ENCODE peak calls at places on chromosomes 16 and 17, in five cellular contexts. L is dorsolateral prefrontal cortex, D is neural crest cell, K is endodermal cell, X is endothelial cell. Q is an unnamed sample.

GRCh38 chr17:76707985-76708807 is 2.6 kb downstream of the MXRA7 start:
- DNase-seq in K (peak), L (peak), D (peak), X (peak), Q (peak)

GRCh38 chr17:47685556-47686275 is 8.2 kb upstream of the TBKBP1 start:
- DNase-seq in X (no peak), L (no peak), K (no peak), D (no peak), Q (no peak)

GRCh38 chr17:1203111-1203966 is 23.6 kb upstream of the ABR start:
- DNase-seq in K (peak), X (peak), D (peak), L (peak), Q (peak)

GRCh38 chr16:81804134-81804610 is 25.1 kb downstream of the PLCG2 start:
- DNase-seq in X (no peak), K (no peak), D (no peak), L (no peak), Q (no peak)

GRCh38 chr16:68372806-68373205 is 62.0 kb downstream of the PRMT7 start:
- DNase-seq in D (no peak), K (no peak), X (no peak), L (no peak), Q (no peak)

GRCh38 chr16:71867934-71868333 is 16.0 kb downstream of the ZNF821 start:
- DNase-seq in L (no peak), D (no peak), X (no peak), K (peak), Q (no peak)

GRCh38 chr16:87806608-87807546 is 41.1 kb upstream of the KLHDC4 start:
- DNase-seq in X (no peak), L (peak), K (peak), D (no peak), Q (no peak)

GRCh38 chr16:13997933-13998332 is 73.2 kb upstream of the MRTFB start:
- DNase-seq in L (no peak), K (no peak), D (no peak), X (no peak), Q (no peak)

DNA sequence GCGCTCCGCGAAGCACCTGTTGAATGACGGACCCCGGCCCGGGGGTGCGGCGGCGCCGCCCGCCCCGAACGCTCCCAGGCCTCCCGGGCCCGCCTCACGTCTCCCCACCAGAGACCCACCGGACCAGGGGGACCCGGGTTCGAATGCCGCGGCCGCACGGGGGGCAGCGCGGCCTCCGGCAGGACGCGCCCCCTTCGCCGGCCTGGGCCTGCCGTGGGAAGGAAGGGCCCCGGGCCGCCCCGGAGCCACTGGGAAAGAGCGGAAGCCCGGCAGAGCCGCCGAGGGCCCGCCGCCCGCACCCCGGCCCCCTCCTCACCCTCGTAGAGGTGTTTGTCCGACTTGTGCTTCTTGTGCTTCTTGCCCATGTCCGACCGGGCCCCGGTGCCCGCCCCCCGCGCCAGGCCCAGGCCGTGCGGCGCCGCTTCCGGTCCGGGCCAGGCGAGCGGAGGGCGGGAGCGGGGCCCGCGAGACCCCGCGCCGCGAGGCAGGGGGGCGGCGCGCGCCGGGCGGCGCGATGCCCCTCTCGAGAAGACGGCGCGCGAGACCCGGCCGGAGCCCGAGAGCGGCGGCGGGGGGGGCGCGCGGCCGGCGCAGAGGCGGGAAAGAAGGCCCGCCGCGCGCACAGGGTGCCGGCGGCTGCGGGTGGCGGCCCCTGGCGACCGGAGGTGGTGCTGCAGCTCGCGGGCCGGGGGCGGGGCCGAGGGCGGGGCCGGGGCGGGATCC is at the start of gene BRD7:
- DNase-seq in D (peak), K (peak), X (peak), L (peak), Q (peak)
- TF ChIP-seq CTCF in D (peak), K (peak), X (peak), L (peak), Q (no peak)

DNA sequence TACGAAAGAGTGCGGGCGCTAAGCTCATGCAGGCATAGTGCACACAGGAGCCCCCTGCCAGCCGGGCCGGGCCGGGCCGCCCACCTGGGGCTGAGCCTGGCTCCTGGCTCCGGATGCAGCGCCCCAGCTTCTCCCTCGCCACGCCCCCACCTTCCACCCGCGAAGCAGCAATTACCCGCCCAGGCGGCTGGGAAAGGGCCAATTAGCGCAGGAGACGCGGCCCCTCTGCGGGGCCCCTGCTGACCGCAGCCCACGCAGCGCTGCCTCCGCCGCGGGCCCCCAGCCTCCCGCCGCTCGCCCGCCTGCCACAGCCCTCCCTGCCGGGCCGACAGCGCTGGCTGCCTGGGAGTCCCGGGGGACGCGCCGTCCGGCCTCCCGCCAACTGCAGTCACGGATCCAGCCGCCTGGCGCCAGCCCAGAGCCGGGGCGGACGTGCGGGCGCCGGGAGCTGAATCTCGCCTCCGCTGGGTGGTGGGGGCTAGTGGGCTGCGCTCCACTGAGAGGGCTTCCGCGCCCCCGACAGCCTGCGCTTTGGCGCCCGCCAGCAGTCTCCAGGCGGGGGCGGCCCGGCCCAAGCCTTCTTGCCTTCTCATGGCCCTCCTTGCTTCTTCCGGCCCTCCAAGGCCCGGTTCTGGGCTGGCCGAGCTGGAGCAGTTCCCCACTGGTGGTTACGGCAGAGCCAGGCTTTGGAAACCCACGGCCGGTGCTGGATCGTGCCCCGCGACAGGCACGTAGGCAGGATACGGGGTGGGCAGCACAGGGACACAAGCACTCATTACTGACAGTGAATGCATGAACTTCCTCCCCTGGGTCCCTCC is 14.9 kb upstream of the CBFB start:
- DNase-seq in X (peak), D (peak), L (peak), K (peak), Q (peak)
- TF ChIP-seq CTCF in X (peak), D (peak), L (no peak), K (peak), Q (no peak)

GRCh38 chr17:9557356-9557755 is 18.3 kb downstream of the STX8 start:
- DNase-seq in D (no peak), X (no peak), K (no peak), L (no peak), Q (no peak)
- TF ChIP-seq CTCF in D (no peak), X (no peak), K (no peak), L (no peak), Q (no peak)

DNA sequence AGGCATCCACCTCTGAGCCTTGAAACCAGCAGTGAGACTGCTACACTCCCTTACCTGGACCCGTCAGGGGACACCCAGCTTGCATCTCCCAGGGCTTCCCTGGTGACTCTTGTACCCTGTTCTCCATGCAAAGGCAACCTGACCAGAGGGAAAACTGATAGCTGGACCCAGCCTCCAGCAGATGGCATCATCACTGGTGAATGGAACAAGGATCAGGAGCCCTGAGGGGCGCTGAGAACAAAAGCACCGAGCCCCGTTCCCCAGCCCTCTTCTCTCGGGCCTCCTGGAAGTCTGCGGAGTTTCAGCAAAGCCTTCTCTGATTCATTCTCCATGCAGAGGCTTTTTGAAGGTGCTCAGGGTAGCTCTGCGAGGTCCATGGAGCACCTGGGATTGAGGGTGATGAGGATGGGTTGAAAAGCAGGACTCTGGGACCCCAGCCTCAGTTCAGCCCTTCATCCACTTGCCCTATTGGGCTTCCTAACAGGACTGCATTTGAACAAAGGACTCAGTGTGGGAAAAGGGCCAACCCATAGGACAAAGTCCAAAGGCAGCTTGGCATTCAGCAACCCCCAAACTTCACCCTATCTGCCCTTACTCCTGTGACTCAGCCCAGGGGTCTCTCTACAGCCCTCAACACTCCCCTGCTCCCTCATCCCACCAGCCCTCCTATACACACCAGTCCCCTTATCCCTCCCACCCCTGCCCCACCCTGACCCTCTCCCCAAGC is 45.0 kb upstream of the LHX1 start:
- DNase-seq in D (no peak), K (peak), L (no peak), X (no peak), Q (no peak)
- TF ChIP-seq CTCF in D (no peak), K (peak), L (no peak), X (no peak), Q (no peak)

GRCh38 chr17:5533486-5534315 is 47.3 kb downstream of the MIS12 start:
- DNase-seq in D (no peak), L (no peak), K (no peak), X (no peak), Q (no peak)
- TF ChIP-seq CTCF in D (no peak), L (no peak), K (no peak), X (no peak), Q (no peak)

DNA sequence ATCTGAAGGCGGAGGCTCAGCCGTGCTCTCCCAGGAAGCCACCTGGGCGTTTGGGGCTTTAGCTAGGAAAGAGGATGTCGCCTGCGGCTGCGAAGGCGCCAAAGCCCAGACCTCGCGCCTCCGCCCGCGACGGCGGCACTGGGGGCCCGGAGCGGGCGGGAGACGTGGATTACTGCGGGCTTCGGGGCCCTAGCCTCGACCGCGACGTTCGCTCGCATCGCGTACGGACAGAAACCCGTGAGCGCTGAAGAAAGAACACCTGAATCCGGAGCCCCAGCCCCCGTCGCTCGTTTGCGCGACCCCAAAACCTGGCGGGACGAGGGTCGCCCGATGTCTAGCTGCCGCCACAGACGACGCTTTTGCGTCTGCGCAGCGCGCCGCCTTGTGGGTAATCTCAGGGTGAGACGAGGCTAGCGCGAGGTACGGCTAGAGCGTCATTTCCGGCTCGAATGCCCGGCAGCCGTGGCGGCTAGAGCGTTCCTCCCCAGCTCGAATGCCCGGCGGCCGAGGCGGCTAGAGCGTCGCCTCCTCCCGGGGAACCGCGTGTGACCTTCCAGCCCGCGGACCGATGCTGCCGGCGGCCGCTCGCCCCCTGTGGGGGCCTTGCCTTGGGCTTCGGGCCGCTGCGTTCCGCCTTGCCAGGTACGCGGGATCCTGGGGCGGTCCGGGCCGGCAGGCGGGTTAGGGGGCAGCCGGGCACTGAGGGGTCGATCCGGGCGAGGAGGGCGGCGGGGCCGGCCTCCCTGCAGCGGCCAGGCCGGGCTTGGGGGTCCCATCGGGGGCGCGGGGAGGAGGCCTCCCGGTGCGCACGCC is at the start of gene MRPL12:
- DNase-seq in L (peak), D (peak), X (peak), K (peak), Q (peak)
- TF ChIP-seq CTCF in L (peak), D (peak), X (no peak), K (peak), Q (no peak)

GRCh38 chr16:21599158-21599993 is at the start of gene METTL9:
- DNase-seq in X (peak), K (peak), L (peak), D (peak), Q (peak)
- TF ChIP-seq CTCF in X (no peak), K (peak), L (peak), D (peak), Q (no peak)

GRCh38 chr17:19671433-19671832 is 22.9 kb downstream of the ALDH3A2 start:
- DNase-seq in D (no peak), X (no peak), L (no peak), K (no peak), Q (no peak)

GRCh38 chr17:19677736-19678379 is 29.3 kb downstream of the ALDH3A2 start:
- DNase-seq in L (no peak), D (no peak), K (peak), X (no peak), Q (no peak)

GRCh38 chr17:19676901-19677300 is 28.4 kb downstream of the ALDH3A2 start:
- DNase-seq in D (no peak), L (no peak), K (no peak), X (no peak), Q (no peak)

GRCh38 chr17:19670906-19671305 is 22.4 kb downstream of the ALDH3A2 start:
- DNase-seq in X (no peak), D (no peak), K (no peak), L (no peak), Q (no peak)

DNA sequence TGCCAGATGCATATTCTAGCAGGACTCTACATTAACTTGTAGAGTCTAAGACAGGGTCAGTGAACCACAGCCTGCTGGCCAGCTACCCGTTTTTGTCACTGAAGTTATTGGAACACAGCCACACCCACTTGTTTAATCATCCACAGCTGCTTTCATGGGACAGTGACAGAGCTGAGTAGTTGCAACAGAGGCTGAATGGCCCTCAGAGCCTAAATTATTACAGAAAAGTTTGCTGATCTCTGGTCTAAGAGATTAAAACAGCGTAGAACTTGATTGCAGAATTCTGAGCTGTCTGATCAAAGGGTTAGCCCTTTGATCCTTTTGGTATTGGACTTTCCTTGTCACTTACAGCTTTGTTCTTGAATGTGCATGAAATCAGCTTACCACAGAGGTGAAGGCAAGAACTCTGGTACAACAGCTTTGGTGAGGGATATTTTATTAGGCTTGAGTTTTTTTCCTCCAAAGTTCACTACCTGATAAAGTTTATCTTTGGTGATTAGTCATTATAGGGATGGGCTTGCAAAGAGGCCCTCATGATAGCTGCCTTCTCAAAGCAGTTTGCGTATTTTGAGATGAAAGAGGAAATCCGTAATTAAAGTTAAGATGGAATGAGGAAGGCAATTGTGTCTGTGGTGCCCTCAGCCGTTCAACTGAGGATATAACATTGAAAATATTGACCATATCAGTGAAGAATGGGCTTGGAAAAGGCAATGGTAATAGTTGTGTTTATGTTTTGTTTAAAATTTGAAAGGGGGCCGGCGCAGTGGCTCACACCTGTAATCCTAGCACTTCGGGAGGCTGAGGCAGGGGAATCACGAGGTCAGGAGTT is 23.7 kb downstream of the ALDH3A2 start:
- DNase-seq in D (no peak), X (no peak), L (peak), K (no peak), Q (no peak)
- TF ChIP-seq CTCF in D (no peak), X (no peak), L (no peak), K (no peak), Q (no peak)

GRCh38 chr17:33686171-33686570 is 393.1 kb upstream of the ASIC2 start:
- DNase-seq in X (peak), K (peak), L (no peak), D (peak), Q (peak)
- TF ChIP-seq CTCF in X (peak), K (peak), L (peak), D (peak), Q (peak)

GRCh38 chr16:19898166-19898565 is 13.5 kb upstream of the GPRC5B start:
- DNase-seq in X (no peak), K (no peak), D (no peak), L (no peak), Q (no peak)

GRCh38 chr16:19898924-19899604 is 14.4 kb upstream of the GPRC5B start:
- DNase-seq in X (peak), L (no peak), D (peak), K (peak), Q (peak)

GRCh38 chr16:19900590-19900989 is 15.9 kb upstream of the GPRC5B start:
- DNase-seq in K (no peak), L (no peak), D (no peak), X (no peak), Q (no peak)

GRCh38 chr16:19901164-19901563 is 16.5 kb upstream of the GPRC5B start:
- DNase-seq in X (no peak), L (no peak), D (no peak), K (no peak), Q (no peak)

GRCh38 chr16:19899605-19899955 is 14.9 kb upstream of the GPRC5B start:
- DNase-seq in K (no peak), X (no peak), L (no peak), D (no peak), Q (no peak)
- TF ChIP-seq CTCF in K (no peak), X (peak), L (no peak), D (no peak), Q (peak)

Q was measured in nephron progenitor cell.